ENCODE peak calls at places on chromosomes 4 and X, in five cellular contexts. One of them, this sample, is unnamed.

GRCh38 chr4:76987153-76987562 is 37.6 kb downstream of the SEPTIN11 start:
- DNase-seq in hepatocyte: peak; percentile 46
- DNase-seq in choroid plexus epithelial cell: peak; percentile 98
- DNase-seq in A549: no peak
- DNase-seq in breast epithelium: no peak
- DNase-seq in this sample: no peak

GRCh38 chrX:155070038-155070437 is 898 bp downstream of the CMC4 start:
- DNase-seq in hepatocyte: no peak
- DNase-seq in A549: no peak
- DNase-seq in breast epithelium: no peak
- DNase-seq in choroid plexus epithelial cell: no peak
- DNase-seq in this sample: no peak

GRCh38 chr4:141654098-141654497 is 17.7 kb downstream of the IL15 start:
- DNase-seq in A549: peak; percentile 38
- DNase-seq in hepatocyte: peak; percentile 36
- DNase-seq in choroid plexus epithelial cell: peak; percentile 25
- DNase-seq in breast epithelium: no peak
- DNase-seq in this sample: peak; percentile 16

GRCh38 chrX:136185409-136186022 is 38.2 kb downstream of the FHL1 start:
- DNase-seq in hepatocyte: no peak
- DNase-seq in breast epithelium: no peak
- DNase-seq in A549: peak; percentile 24
- DNase-seq in choroid plexus epithelial cell: peak; percentile 49
- DNase-seq in this sample: no peak

GRCh38 chr4:118898684-118899138 is 10.1 kb downstream of the SYNPO2 start:
- DNase-seq in A549: no peak
- DNase-seq in breast epithelium: peak; percentile 58
- DNase-seq in choroid plexus epithelial cell: no peak
- DNase-seq in hepatocyte: no peak
- DNase-seq in this sample: no peak

GRCh38 chr4:146063143-146063542 is 112.4 kb upstream of the LSM6 start:
- DNase-seq in A549: no peak
- DNase-seq in choroid plexus epithelial cell: no peak
- DNase-seq in hepatocyte: no peak
- DNase-seq in breast epithelium: no peak
- DNase-seq in this sample: no peak

GRCh38 chrX:41333744-41333993 is 293 bp upstream of the DDX3X start:
- DNase-seq in A549: peak; percentile 94
- DNase-seq in choroid plexus epithelial cell: peak; percentile 85
- DNase-seq in hepatocyte: peak; percentile 81
- DNase-seq in breast epithelium: no peak
- DNase-seq in this sample: peak; percentile 57

GRCh38 chr4:102778720-102779119 is 18.0 kb upstream of the MANBA start:
- DNase-seq in breast epithelium: no peak
- DNase-seq in choroid plexus epithelial cell: no peak
- DNase-seq in hepatocyte: peak; percentile 78
- DNase-seq in A549: no peak
- DNase-seq in this sample: no peak

GRCh38 chr4:56686537-56687231 is 5.6 kb upstream of the HOPX start:
- DNase-seq in A549: no peak
- DNase-seq in hepatocyte: no peak
- DNase-seq in breast epithelium: no peak
- DNase-seq in choroid plexus epithelial cell: no peak
- DNase-seq in this sample: no peak

GRCh38 chrX:18210470-18210869 is 10.2 kb downstream of the BEND2 start:
- DNase-seq in breast epithelium: no peak
- DNase-seq in choroid plexus epithelial cell: peak; percentile 33
- DNase-seq in A549: peak; percentile 34
- DNase-seq in hepatocyte: no peak
- DNase-seq in this sample: no peak

GRCh38 chrX:1453390-1453783 is 678 bp upstream of the ASMTL start:
- DNase-seq in A549: no peak
- DNase-seq in breast epithelium: no peak
- DNase-seq in hepatocyte: no peak
- DNase-seq in choroid plexus epithelial cell: no peak
- DNase-seq in this sample: no peak

GRCh38 chr4:112753333-112753732 is 116.4 kb downstream of the LARP7 start:
- DNase-seq in choroid plexus epithelial cell: no peak
- DNase-seq in hepatocyte: no peak
- DNase-seq in A549: no peak
- DNase-seq in breast epithelium: no peak
- DNase-seq in this sample: no peak

GRCh38 chr4:56799291-56799823 is 22.1 kb downstream of the SPINK2 start:
- DNase-seq in choroid plexus epithelial cell: no peak
- DNase-seq in breast epithelium: no peak
- DNase-seq in hepatocyte: no peak
- DNase-seq in A549: no peak
- DNase-seq in this sample: no peak

GRCh38 chr4:39044947-39045734 is 12.9 kb upstream of the TMEM156 start:
- DNase-seq in hepatocyte: no peak
- DNase-seq in choroid plexus epithelial cell: peak; percentile 44
- DNase-seq in breast epithelium: no peak
- DNase-seq in A549: peak; percentile 38
- DNase-seq in this sample: peak; percentile 35

GRCh38 chr4:148453833-148454232 is 11.6 kb upstream of the NR3C2 start:
- DNase-seq in choroid plexus epithelial cell: no peak
- DNase-seq in breast epithelium: no peak
- DNase-seq in A549: no peak
- DNase-seq in hepatocyte: no peak
- DNase-seq in this sample: no peak

GRCh38 chrX:13911581-13911980 is 94.7 kb upstream of the GPM6B start:
- DNase-seq in A549: no peak
- DNase-seq in choroid plexus epithelial cell: peak; percentile 28
- DNase-seq in breast epithelium: no peak
- DNase-seq in hepatocyte: peak; percentile 7
- DNase-seq in this sample: no peak

GRCh38 chrX:44637282-44637681 is 94.6 kb upstream of the FUNDC1 start:
- DNase-seq in choroid plexus epithelial cell: no peak
- DNase-seq in breast epithelium: no peak
- DNase-seq in hepatocyte: no peak
- DNase-seq in A549: no peak
- DNase-seq in this sample: no peak

GRCh38 chr4:87375719-87376291 is 15.2 kb downstream of the HSD17B11 start:
- DNase-seq in breast epithelium: no peak
- DNase-seq in hepatocyte: peak; percentile 79
- DNase-seq in choroid plexus epithelial cell: peak; percentile 91
- DNase-seq in A549: peak; percentile 72
- DNase-seq in this sample: no peak

GRCh38 chr4:93994175-93994994 is 165.8 kb downstream of the ATOH1 start:
- DNase-seq in A549: no peak
- DNase-seq in hepatocyte: no peak
- DNase-seq in breast epithelium: no peak
- DNase-seq in choroid plexus epithelial cell: no peak
- DNase-seq in this sample: no peak

GRCh38 chrX:76253432-76253831 is 80.6 kb downstream of the PBDC1 start:
- DNase-seq in choroid plexus epithelial cell: peak; percentile 72
- DNase-seq in breast epithelium: no peak
- DNase-seq in A549: peak; percentile 53
- DNase-seq in hepatocyte: peak; percentile 39
- DNase-seq in this sample: peak; percentile 1

GRCh38 chr4:2082627-2083026 is 23.5 kb downstream of the NAT8L start:
- DNase-seq in breast epithelium: no peak
- DNase-seq in hepatocyte: no peak
- DNase-seq in choroid plexus epithelial cell: no peak
- DNase-seq in A549: no peak
- DNase-seq in this sample: no peak

GRCh38 chrX:130877892-130878321 is 25.1 kb downstream of the ENOX2 start:
- DNase-seq in hepatocyte: no peak
- DNase-seq in breast epithelium: no peak
- DNase-seq in A549: no peak
- DNase-seq in choroid plexus epithelial cell: no peak
- DNase-seq in this sample: no peak

GRCh38 chr4:169114341-169114974 is 104.4 kb upstream of the CBR4 start:
- DNase-seq in choroid plexus epithelial cell: no peak
- DNase-seq in hepatocyte: no peak
- DNase-seq in A549: no peak
- DNase-seq in breast epithelium: no peak
- DNase-seq in this sample: no peak

GRCh38 chrX:106481341-106481740 is 130.4 kb upstream of the RADX start:
- DNase-seq in hepatocyte: peak; percentile 79
- DNase-seq in A549: peak; percentile 48
- DNase-seq in choroid plexus epithelial cell: peak; percentile 59
- DNase-seq in breast epithelium: no peak
- DNase-seq in this sample: peak; percentile 67

GRCh38 chr4:664713-665231 is 9.3 kb downstream of the ATP5ME start:
- DNase-seq in A549: no peak
- DNase-seq in hepatocyte: no peak
- DNase-seq in breast epithelium: no peak
- DNase-seq in choroid plexus epithelial cell: no peak
- DNase-seq in this sample: no peak

GRCh38 chr4:24794916-24795665 is at the start of gene SOD3:
- DNase-seq in breast epithelium: peak; percentile 46
- DNase-seq in hepatocyte: peak; percentile 69
- DNase-seq in choroid plexus epithelial cell: peak; percentile 92
- DNase-seq in A549: no peak
- DNase-seq in this sample: peak; percentile 39

GRCh38 chrX:136646602-136647239 is 1.2 kb upstream of the CD40LG start:
- DNase-seq in choroid plexus epithelial cell: no peak
- DNase-seq in breast epithelium: no peak
- DNase-seq in hepatocyte: no peak
- DNase-seq in A549: no peak
- DNase-seq in this sample: no peak

GRCh38 chr4:82431026-82431745 is 796 bp downstream of the ENOPH1 start:
- DNase-seq in hepatocyte: peak; percentile 67
- DNase-seq in choroid plexus epithelial cell: peak; percentile 46
- DNase-seq in breast epithelium: peak; percentile 29
- DNase-seq in A549: peak; percentile 24
- DNase-seq in this sample: no peak

GRCh38 chrX:56800801-56801200 is 71.8 kb downstream of the NBDY start:
- DNase-seq in hepatocyte: no peak
- DNase-seq in choroid plexus epithelial cell: no peak
- DNase-seq in breast epithelium: no peak
- DNase-seq in A549: no peak
- DNase-seq in this sample: no peak

GRCh38 chr4:150862829-150863228 is 152.3 kb downstream of the LRBA start:
- DNase-seq in choroid plexus epithelial cell: no peak
- DNase-seq in A549: no peak
- DNase-seq in hepatocyte: no peak
- DNase-seq in breast epithelium: no peak
- DNase-seq in this sample: no peak

GRCh38 chrX:10352536-10352935 is 195.8 kb downstream of the CLCN4 start:
- DNase-seq in choroid plexus epithelial cell: no peak
- DNase-seq in A549: no peak
- DNase-seq in breast epithelium: no peak
- DNase-seq in hepatocyte: no peak
- DNase-seq in this sample: no peak

GRCh38 chrX:71102292-71102691 is 4.2 kb downstream of the CXorf65 start:
- DNase-seq in hepatocyte: no peak
- DNase-seq in choroid plexus epithelial cell: no peak
- DNase-seq in breast epithelium: no peak
- DNase-seq in A549: no peak
- DNase-seq in this sample: no peak

GRCh38 chrX:71103110-71103983 is 3.2 kb downstream of the CXorf65 start:
- DNase-seq in hepatocyte: peak; percentile 45
- DNase-seq in A549: no peak
- DNase-seq in breast epithelium: no peak
- DNase-seq in choroid plexus epithelial cell: no peak
- DNase-seq in this sample: peak; percentile 31

GRCh38 chrX:71098951-71099506 is 3.4 kb downstream of the FOXO4 start:
- DNase-seq in hepatocyte: no peak
- DNase-seq in A549: no peak
- DNase-seq in choroid plexus epithelial cell: no peak
- DNase-seq in breast epithelium: no peak
- DNase-seq in this sample: no peak

GRCh38 chrX:71099736-71100135 is 4.1 kb downstream of the FOXO4 start:
- DNase-seq in hepatocyte: no peak
- DNase-seq in choroid plexus epithelial cell: no peak
- DNase-seq in breast epithelium: no peak
- DNase-seq in A549: no peak
- DNase-seq in this sample: no peak

GRCh38 chrX:71100581-71101505 is 5.2 kb downstream of the FOXO4 start:
- DNase-seq in hepatocyte: no peak
- DNase-seq in breast epithelium: no peak
- DNase-seq in choroid plexus epithelial cell: no peak
- DNase-seq in A549: no peak
- DNase-seq in this sample: no peak
- TF ChIP-seq CTCF in hepatocyte: peak; percentile 6
- TF ChIP-seq CTCF in breast epithelium: no peak
- TF ChIP-seq CTCF in choroid plexus epithelial cell: no peak
- TF ChIP-seq CTCF in A549: no peak
- TF ChIP-seq CTCF in this sample: no peak

GRCh38 chrX:153922932-153923857 is 2.9 kb downstream of the ARHGAP4 start:
- DNase-seq in hepatocyte: peak; percentile 50
- DNase-seq in breast epithelium: peak; percentile 72
- DNase-seq in choroid plexus epithelial cell: peak; percentile 70
- DNase-seq in A549: peak; percentile 52
- DNase-seq in this sample: no peak
- TF ChIP-seq CTCF in hepatocyte: no peak
- TF ChIP-seq CTCF in breast epithelium: peak; percentile 32
- TF ChIP-seq CTCF in choroid plexus epithelial cell: peak; percentile 67
- TF ChIP-seq CTCF in A549: peak; percentile 49
- TF ChIP-seq CTCF in this sample: peak; percentile 30

GRCh38 chr4:185892165-185892564 is 80.2 kb upstream of the SORBS2 start:
- DNase-seq in choroid plexus epithelial cell: peak; percentile 55
- DNase-seq in hepatocyte: no peak
- DNase-seq in breast epithelium: no peak
- DNase-seq in A549: no peak
- DNase-seq in this sample: no peak
- TF ChIP-seq CTCF in choroid plexus epithelial cell: no peak
- TF ChIP-seq CTCF in hepatocyte: no peak
- TF ChIP-seq CTCF in breast epithelium: no peak
- TF ChIP-seq CTCF in A549: no peak
- TF ChIP-seq CTCF in this sample: no peak

GRCh38 chr4:153179100-153179499 is 25.1 kb upstream of the TRIM2 start:
- DNase-seq in A549: no peak
- DNase-seq in hepatocyte: no peak
- DNase-seq in choroid plexus epithelial cell: no peak
- DNase-seq in breast epithelium: no peak
- DNase-seq in this sample: no peak
- TF ChIP-seq CTCF in A549: no peak
- TF ChIP-seq CTCF in hepatocyte: no peak
- TF ChIP-seq CTCF in choroid plexus epithelial cell: no peak
- TF ChIP-seq CTCF in breast epithelium: no peak
- TF ChIP-seq CTCF in this sample: no peak

GRCh38 chr4:44927361-44928061 is 201.2 kb upstream of the GNPDA2 start:
- DNase-seq in hepatocyte: peak; percentile 54
- DNase-seq in choroid plexus epithelial cell: peak; percentile 59
- DNase-seq in breast epithelium: no peak
- DNase-seq in A549: peak; percentile 13
- DNase-seq in this sample: no peak
- TF ChIP-seq CTCF in hepatocyte: peak; percentile 70
- TF ChIP-seq CTCF in choroid plexus epithelial cell: peak; percentile 58
- TF ChIP-seq CTCF in breast epithelium: peak; percentile 30
- TF ChIP-seq CTCF in A549: peak; percentile 46
- TF ChIP-seq CTCF in this sample: peak; percentile 82

GRCh38 chr4:51885371-51885770 is 42.4 kb downstream of the DCUN1D4 start:
- DNase-seq in A549: peak; percentile 19
- DNase-seq in hepatocyte: peak; percentile 46
- DNase-seq in breast epithelium: no peak
- DNase-seq in choroid plexus epithelial cell: peak; percentile 63
- DNase-seq in this sample: no peak
- TF ChIP-seq CTCF in A549: no peak
- TF ChIP-seq CTCF in hepatocyte: peak; percentile 37
- TF ChIP-seq CTCF in breast epithelium: no peak
- TF ChIP-seq CTCF in choroid plexus epithelial cell: peak; percentile 64
- TF ChIP-seq CTCF in this sample: peak; percentile 57